ENCODE peak calls at places on chromosome 20, in seven cellular contexts. C is BJ, G is tibial nerve, P is germinal center, S is T47D, W is caudate nucleus, O is fibroblast of the aortic adventitia. L is an unnamed sample.
A peak's percentile ranks its signal among the peaks of the same experiment; 100 is the strongest.

GRCh38 chr20:59031326-59032022 is 661 bp downstream of the ATP5F1E start:
- DNase-seq in P (no peak), S (no peak), W (no peak), O (no peak), C (no peak), G (no peak), L (no peak)

GRCh38 chr20:62337558-62338293 is 29.4 kb downstream of the LAMA5 start:
- DNase-seq in C (no peak), P (peak; percentile 65), S (no peak), O (no peak), G (no peak), W (no peak), L (no peak)

GRCh38 chr20:5531318-5532081 is 214.7 kb upstream of the PROKR2 start:
- DNase-seq in W (no peak), C (no peak), G (no peak), P (no peak), O (peak; percentile 69), S (no peak), L (peak; percentile 58)

GRCh38 chr20:56278205-56278604 is 29.7 kb downstream of the MC3R start:
- DNase-seq in C (no peak), O (no peak), G (no peak), W (no peak), S (no peak), P (no peak), L (no peak)

GRCh38 chr20:41650221-41650948 is 32.2 kb upstream of the CHD6 start:
- DNase-seq in O (no peak), P (no peak), C (no peak), W (no peak), G (no peak), S (peak; percentile 98), L (no peak)

GRCh38 chr20:9838378-9839295 is at the start of gene PAK5:
- DNase-seq in G (no peak), O (peak; percentile 0), S (peak; percentile 65), P (peak; percentile 2), C (no peak), W (peak; percentile 77), L (peak; percentile 46)

GRCh38 chr20:19304389-19304788 is 91.9 kb downstream of the SLC24A3 start:
- DNase-seq in O (no peak), S (no peak), W (no peak), C (no peak), P (no peak), G (no peak), L (no peak)

GRCh38 chr20:40046703-40047102 is 642.3 kb downstream of the MAFB start:
- DNase-seq in W (no peak), G (no peak), C (no peak), O (no peak), P (no peak), S (no peak), L (no peak)

L was measured in fibroblast of lung.